ENCODE peak calls at places on chromosome 2, in ten cellular contexts. One of them, this sample, is unnamed.

GRCh38 chr2:127000937-127001336 is 102.2 kb downstream of the TEX51 start:
- DNase-seq in HCT116: no peak
- DNase-seq in prostate gland: no peak
- DNase-seq in adrenal gland: no peak
- DNase-seq in transverse colon: no peak
- DNase-seq in testis: no peak
- DNase-seq in Peyer's patch: no peak
- DNase-seq in GM12878: peak
- DNase-seq in heart left ventricle: no peak
- DNase-seq in esophagus muscularis mucosa: peak
- DNase-seq in this sample: no peak

GRCh38 chr2:133293544-133294270 is 274.6 kb downstream of the NCKAP5 start:
- DNase-seq in HCT116: no peak
- DNase-seq in prostate gland: no peak
- DNase-seq in adrenal gland: no peak
- DNase-seq in transverse colon: no peak
- DNase-seq in testis: no peak
- DNase-seq in Peyer's patch: no peak
- DNase-seq in GM12878: no peak
- DNase-seq in heart left ventricle: no peak
- DNase-seq in esophagus muscularis mucosa: no peak
- DNase-seq in this sample: no peak

GRCh38 chr2:230913406-230913805 is 11.6 kb downstream of the GPR55 start:
- DNase-seq in HCT116: peak
- DNase-seq in prostate gland: no peak
- DNase-seq in adrenal gland: peak
- DNase-seq in transverse colon: peak
- DNase-seq in testis: no peak
- DNase-seq in Peyer's patch: peak
- DNase-seq in GM12878: no peak
- DNase-seq in heart left ventricle: no peak
- DNase-seq in esophagus muscularis mucosa: no peak
- DNase-seq in this sample: peak

GRCh38 chr2:43220982-43221659 is 5.3 kb downstream of the ZFP36L2 start:
- DNase-seq in HCT116: no peak
- DNase-seq in prostate gland: peak
- DNase-seq in adrenal gland: peak
- DNase-seq in transverse colon: peak
- DNase-seq in testis: peak
- DNase-seq in Peyer's patch: peak
- DNase-seq in GM12878: no peak
- DNase-seq in heart left ventricle: peak
- DNase-seq in esophagus muscularis mucosa: peak
- DNase-seq in this sample: peak

GRCh38 chr2:224009605-224010330 is 29.3 kb downstream of the SERPINE2 start:
- DNase-seq in HCT116: no peak
- DNase-seq in prostate gland: no peak
- DNase-seq in adrenal gland: no peak
- DNase-seq in transverse colon: no peak
- DNase-seq in testis: no peak
- DNase-seq in Peyer's patch: no peak
- DNase-seq in GM12878: no peak
- DNase-seq in heart left ventricle: no peak
- DNase-seq in esophagus muscularis mucosa: no peak
- DNase-seq in this sample: no peak

GRCh38 chr2:203360833-203361430 is 32.7 kb downstream of the ABI2 start:
- DNase-seq in HCT116: no peak
- DNase-seq in prostate gland: no peak
- DNase-seq in adrenal gland: no peak
- DNase-seq in transverse colon: no peak
- DNase-seq in testis: no peak
- DNase-seq in Peyer's patch: no peak
- DNase-seq in GM12878: no peak
- DNase-seq in heart left ventricle: no peak
- DNase-seq in esophagus muscularis mucosa: no peak
- DNase-seq in this sample: no peak

GRCh38 chr2:46798998-46799698 is 116.5 kb downstream of the MCFD2 start:
- DNase-seq in HCT116: no peak
- DNase-seq in prostate gland: no peak
- DNase-seq in adrenal gland: no peak
- DNase-seq in transverse colon: no peak
- DNase-seq in testis: no peak
- DNase-seq in Peyer's patch: no peak
- DNase-seq in GM12878: no peak
- DNase-seq in heart left ventricle: no peak
- DNase-seq in esophagus muscularis mucosa: peak
- DNase-seq in this sample: no peak

GRCh38 chr2:168961450-168962229 is 60.5 kb downstream of the G6PC2 start:
- DNase-seq in HCT116: peak
- DNase-seq in prostate gland: peak
- DNase-seq in adrenal gland: peak
- DNase-seq in transverse colon: peak
- DNase-seq in testis: peak
- DNase-seq in Peyer's patch: peak
- DNase-seq in GM12878: peak
- DNase-seq in heart left ventricle: peak
- DNase-seq in esophagus muscularis mucosa: no peak
- DNase-seq in this sample: peak

GRCh38 chr2:203574824-203575223 is 39.7 kb upstream of the RAPH1 start:
- DNase-seq in HCT116: no peak
- DNase-seq in prostate gland: no peak
- DNase-seq in adrenal gland: no peak
- DNase-seq in transverse colon: no peak
- DNase-seq in testis: no peak
- DNase-seq in Peyer's patch: no peak
- DNase-seq in GM12878: no peak
- DNase-seq in heart left ventricle: no peak
- DNase-seq in esophagus muscularis mucosa: no peak
- DNase-seq in this sample: no peak

GRCh38 chr2:71001592-71002570 is 7.2 kb upstream of the TEX261 start:
- DNase-seq in HCT116: no peak
- DNase-seq in prostate gland: no peak
- DNase-seq in adrenal gland: no peak
- DNase-seq in transverse colon: no peak
- DNase-seq in testis: no peak
- DNase-seq in Peyer's patch: no peak
- DNase-seq in GM12878: no peak
- DNase-seq in heart left ventricle: no peak
- DNase-seq in esophagus muscularis mucosa: no peak
- DNase-seq in this sample: no peak
- TF ChIP-seq CTCF in HCT116: no peak
- TF ChIP-seq CTCF in prostate gland: no peak
- TF ChIP-seq CTCF in adrenal gland: no peak
- TF ChIP-seq CTCF in transverse colon: no peak
- TF ChIP-seq CTCF in testis: no peak
- TF ChIP-seq CTCF in Peyer's patch: no peak
- TF ChIP-seq CTCF in GM12878: no peak
- TF ChIP-seq CTCF in heart left ventricle: no peak
- TF ChIP-seq CTCF in esophagus muscularis mucosa: no peak
- TF ChIP-seq CTCF in this sample: no peak

GRCh38 chr2:200812122-200813022 is 662 bp downstream of the BZW1 start:
- DNase-seq in HCT116: peak
- DNase-seq in prostate gland: peak
- DNase-seq in adrenal gland: peak
- DNase-seq in transverse colon: peak
- DNase-seq in testis: peak
- DNase-seq in Peyer's patch: peak
- DNase-seq in GM12878: no peak
- DNase-seq in heart left ventricle: peak
- DNase-seq in esophagus muscularis mucosa: peak
- DNase-seq in this sample: peak

GRCh38 chr2:200809506-200810251 is 2.0 kb upstream of the BZW1 start:
- DNase-seq in HCT116: no peak
- DNase-seq in prostate gland: no peak
- DNase-seq in adrenal gland: no peak
- DNase-seq in transverse colon: no peak
- DNase-seq in testis: no peak
- DNase-seq in Peyer's patch: no peak
- DNase-seq in GM12878: no peak
- DNase-seq in heart left ventricle: no peak
- DNase-seq in esophagus muscularis mucosa: no peak
- DNase-seq in this sample: no peak

GRCh38 chr2:200810967-200811335 is 759 bp upstream of the BZW1 start:
- DNase-seq in HCT116: no peak
- DNase-seq in prostate gland: no peak
- DNase-seq in adrenal gland: no peak
- DNase-seq in transverse colon: no peak
- DNase-seq in testis: no peak
- DNase-seq in Peyer's patch: no peak
- DNase-seq in GM12878: no peak
- DNase-seq in heart left ventricle: no peak
- DNase-seq in esophagus muscularis mucosa: no peak
- DNase-seq in this sample: no peak

GRCh38 chr2:200810252-200810650 is 1.5 kb upstream of the BZW1 start:
- DNase-seq in HCT116: no peak
- DNase-seq in prostate gland: peak
- DNase-seq in adrenal gland: no peak
- DNase-seq in transverse colon: no peak
- DNase-seq in testis: no peak
- DNase-seq in Peyer's patch: no peak
- DNase-seq in GM12878: no peak
- DNase-seq in heart left ventricle: peak
- DNase-seq in esophagus muscularis mucosa: no peak
- DNase-seq in this sample: peak

GRCh38 chr2:200811336-200812121 is at the start of gene BZW1:
- DNase-seq in HCT116: peak
- DNase-seq in prostate gland: peak
- DNase-seq in adrenal gland: peak
- DNase-seq in transverse colon: peak
- DNase-seq in testis: peak
- DNase-seq in Peyer's patch: peak
- DNase-seq in GM12878: peak
- DNase-seq in heart left ventricle: peak
- DNase-seq in esophagus muscularis mucosa: peak
- DNase-seq in this sample: peak
- TF ChIP-seq POLR2A in HCT116: peak
- TF ChIP-seq POLR2A in prostate gland: peak
- TF ChIP-seq POLR2A in adrenal gland: peak
- TF ChIP-seq POLR2A in transverse colon: peak
- TF ChIP-seq POLR2A in testis: peak
- TF ChIP-seq POLR2A in Peyer's patch: peak
- TF ChIP-seq POLR2A in GM12878: peak
- TF ChIP-seq POLR2A in heart left ventricle: peak
- TF ChIP-seq POLR2A in esophagus muscularis mucosa: peak
- TF ChIP-seq POLR2A in this sample: peak

DNA sequence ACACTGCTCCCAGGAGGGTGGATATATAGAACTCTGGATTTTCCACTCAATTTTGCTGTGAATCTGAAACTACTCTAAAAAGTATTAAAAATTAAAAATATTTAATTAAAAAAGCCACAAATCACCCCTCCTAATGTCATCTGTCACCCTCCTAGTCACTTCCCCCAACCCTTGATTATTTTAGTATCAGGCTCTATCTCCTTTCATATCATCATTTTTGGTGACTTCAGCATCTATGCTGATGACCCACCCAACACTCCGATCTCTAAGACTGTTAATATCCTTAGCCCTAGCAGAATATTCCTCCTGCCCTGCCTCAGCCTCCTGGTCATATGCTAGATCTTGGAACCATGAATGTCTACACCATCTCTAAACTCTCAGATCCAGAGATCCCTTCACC is 128.3 kb upstream of the SLC1A4 start:
- DNase-seq in HCT116: no peak
- DNase-seq in prostate gland: no peak
- DNase-seq in adrenal gland: no peak
- DNase-seq in transverse colon: no peak
- DNase-seq in testis: no peak
- DNase-seq in Peyer's patch: no peak
- DNase-seq in GM12878: no peak
- DNase-seq in heart left ventricle: no peak
- DNase-seq in esophagus muscularis mucosa: no peak
- DNase-seq in this sample: no peak
- H3K27ac ChIP-seq in HCT116: no peak
- H3K27ac ChIP-seq in prostate gland: no peak
- H3K27ac ChIP-seq in adrenal gland: no peak
- H3K27ac ChIP-seq in transverse colon: peak
- H3K27ac ChIP-seq in testis: no peak
- H3K27ac ChIP-seq in Peyer's patch: no peak
- H3K27ac ChIP-seq in GM12878: peak
- H3K27ac ChIP-seq in heart left ventricle: no peak
- H3K27ac ChIP-seq in esophagus muscularis mucosa: peak
- H3K27ac ChIP-seq in this sample: no peak

GRCh38 chr2:117944816-117945215 is 69.1 kb downstream of the CCDC93 start:
- DNase-seq in HCT116: no peak
- DNase-seq in prostate gland: no peak
- DNase-seq in adrenal gland: no peak
- DNase-seq in transverse colon: no peak
- DNase-seq in testis: no peak
- DNase-seq in Peyer's patch: no peak
- DNase-seq in GM12878: no peak
- DNase-seq in heart left ventricle: no peak
- DNase-seq in esophagus muscularis mucosa: no peak
- DNase-seq in this sample: no peak

GRCh38 chr2:117942551-117942950 is 71.3 kb downstream of the CCDC93 start:
- DNase-seq in HCT116: no peak
- DNase-seq in prostate gland: no peak
- DNase-seq in adrenal gland: no peak
- DNase-seq in transverse colon: no peak
- DNase-seq in testis: no peak
- DNase-seq in Peyer's patch: no peak
- DNase-seq in GM12878: no peak
- DNase-seq in heart left ventricle: no peak
- DNase-seq in esophagus muscularis mucosa: no peak
- DNase-seq in this sample: no peak

GRCh38 chr2:117941693-117942092 is 72.2 kb downstream of the CCDC93 start:
- DNase-seq in HCT116: no peak
- DNase-seq in prostate gland: no peak
- DNase-seq in adrenal gland: no peak
- DNase-seq in transverse colon: no peak
- DNase-seq in testis: no peak
- DNase-seq in Peyer's patch: no peak
- DNase-seq in GM12878: no peak
- DNase-seq in heart left ventricle: no peak
- DNase-seq in esophagus muscularis mucosa: no peak
- DNase-seq in this sample: no peak

GRCh38 chr2:117945296-117945695 is 68.6 kb downstream of the CCDC93 start:
- DNase-seq in HCT116: no peak
- DNase-seq in prostate gland: no peak
- DNase-seq in adrenal gland: no peak
- DNase-seq in transverse colon: no peak
- DNase-seq in testis: no peak
- DNase-seq in Peyer's patch: no peak
- DNase-seq in GM12878: no peak
- DNase-seq in heart left ventricle: no peak
- DNase-seq in esophagus muscularis mucosa: no peak
- DNase-seq in this sample: no peak

DNA sequence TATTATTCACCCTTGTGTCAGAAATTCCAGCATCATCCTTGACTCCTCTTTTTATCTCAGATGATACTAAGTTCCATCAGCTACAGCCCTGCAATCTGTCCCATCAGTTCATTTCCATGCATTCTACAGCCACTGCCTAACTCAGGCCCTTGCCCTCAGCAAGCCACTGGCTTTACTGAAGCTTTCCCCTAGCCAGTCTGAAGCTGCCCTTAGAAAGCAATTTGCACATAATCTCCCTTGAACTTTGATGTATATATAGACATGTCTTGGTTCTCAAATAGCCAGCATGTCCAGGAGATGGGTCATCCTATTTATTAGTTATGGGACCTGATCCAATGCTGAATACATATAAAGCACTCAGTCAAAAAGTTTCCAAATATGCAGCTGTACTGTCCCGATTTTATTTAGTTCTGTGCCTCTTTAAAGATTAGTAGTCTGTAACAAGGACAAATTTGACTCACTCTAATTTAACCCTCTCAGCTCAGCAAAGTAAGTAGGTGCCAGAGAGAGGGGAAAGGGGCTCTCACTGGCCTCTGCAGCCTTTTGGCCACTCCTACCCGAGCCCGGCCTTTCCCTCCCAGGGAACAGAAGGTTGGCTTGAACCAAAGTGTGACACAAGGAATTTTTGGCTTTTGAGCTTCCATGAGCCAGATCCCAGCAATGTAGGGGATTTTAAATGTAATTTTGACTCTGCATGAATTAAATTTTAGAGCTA is 70.8 kb downstream of the CCDC93 start:
- DNase-seq in HCT116: no peak
- DNase-seq in prostate gland: no peak
- DNase-seq in adrenal gland: peak
- DNase-seq in transverse colon: no peak
- DNase-seq in testis: no peak
- DNase-seq in Peyer's patch: no peak
- DNase-seq in GM12878: no peak
- DNase-seq in heart left ventricle: no peak
- DNase-seq in esophagus muscularis mucosa: no peak
- DNase-seq in this sample: no peak
- TF ChIP-seq CTCF in HCT116: no peak
- TF ChIP-seq CTCF in prostate gland: no peak
- TF ChIP-seq CTCF in adrenal gland: no peak
- TF ChIP-seq CTCF in transverse colon: no peak
- TF ChIP-seq CTCF in testis: no peak
- TF ChIP-seq CTCF in Peyer's patch: no peak
- TF ChIP-seq CTCF in GM12878: no peak
- TF ChIP-seq CTCF in heart left ventricle: no peak
- TF ChIP-seq CTCF in esophagus muscularis mucosa: no peak
- TF ChIP-seq CTCF in this sample: no peak

This sample was measured in body of pancreas.